ENCODE peak calls at places on chromosomes 12 and 14, in four cellular contexts. A is heart right ventricle; X is effector CD4-positive, alpha-beta T cell; L is pancreas. E is an unnamed sample.

GRCh38 chr14:22422238-22422637 is 166.8 kb downstream of the DAD1 start:
- DNase-seq in L (peak; percentile 46), X (no peak), A (no peak), E (no peak)

GRCh38 chr14:84225243-84225642 is 1304.7 kb upstream of the FLRT2 start:
- DNase-seq in A (peak; percentile 39), L (no peak), X (no peak), E (no peak)

GRCh38 chr12:39503445-39503844 is 60.5 kb upstream of the KIF21A start:
- DNase-seq in L (no peak), A (no peak), X (no peak), E (no peak)

GRCh38 chr14:96194657-96195431 is 9.8 kb upstream of the BDKRB2 start:
- DNase-seq in A (no peak), X (no peak), L (peak; percentile 72), E (no peak)

GRCh38 chr12:51087818-51088217 is 4.4 kb upstream of the CSRNP2 start:
- DNase-seq in A (no peak), L (no peak), X (no peak), E (no peak)

GRCh38 chr14:98189521-98189920 is 1082.5 kb downstream of the BCL11B start:
- DNase-seq in A (no peak), L (no peak), X (no peak), E (no peak)

GRCh38 chr14:91295851-91296796 is 51.6 kb upstream of the GPR68 start:
- DNase-seq in A (no peak), X (no peak), L (no peak), E (peak; percentile 51)

GRCh38 chr14:106044949-106045596 is 518.7 kb downstream of the TMEM121 start:
- DNase-seq in A (peak; percentile 31), X (peak; percentile 72), L (peak; percentile 38), E (peak; percentile 79)

GRCh38 chr12:96489392-96490056 is at the start of gene CFAP54:
- DNase-seq in L (peak; percentile 85), X (peak; percentile 95), A (peak; percentile 93), E (peak; percentile 98)

GRCh38 chr14:94407906-94408305 is 19.5 kb upstream of the SERPINA1 start:
- DNase-seq in X (no peak), A (no peak), L (no peak), E (no peak)

GRCh38 chr12:59322473-59322872 is 273.4 kb upstream of the SLC16A7 start:
- DNase-seq in A (peak; percentile 13), L (peak; percentile 33), X (no peak), E (no peak)

GRCh38 chr14:52961060-52961639 is 10.3 kb upstream of the FERMT2 start:
- DNase-seq in A (peak; percentile 25), L (peak; percentile 27), X (peak; percentile 30), E (no peak)

GRCh38 chr14:28163261-28163660 is 603.3 kb upstream of the FOXG1 start:
- DNase-seq in X (no peak), L (no peak), A (no peak), E (no peak)

GRCh38 chr14:64049616-64050381 is 197.0 kb downstream of the SYNE2 start:
- DNase-seq in L (no peak), X (no peak), A (no peak), E (no peak)

GRCh38 chr14:100211893-100212292 is 27.1 kb upstream of the YY1 start:
- DNase-seq in L (no peak), X (no peak), A (no peak), E (no peak)

GRCh38 chr12:112806721-112807120 is 15.2 kb downstream of the RPH3A start:
- DNase-seq in A (no peak), L (no peak), X (no peak), E (no peak)

GRCh38 chr12:53074290-53074998 is 4.7 kb downstream of the SPRYD3 start:
- DNase-seq in X (no peak), A (no peak), L (no peak), E (peak; percentile 67)

GRCh38 chr12:76020731-76021672 is 10.6 kb downstream of the PHLDA1 start:
- DNase-seq in X (peak; percentile 60), A (no peak), L (no peak), E (peak; percentile 64)

GRCh38 chr14:64728856-64729255 is 24.6 kb downstream of the PLEKHG3 start:
- DNase-seq in A (no peak), X (no peak), L (no peak), E (peak; percentile 29)

E was measured in aorta.